ENCODE peak calls at places on chromosomes 11 and 22, in nine cellular contexts. D is CD4-positive, CD25-positive, alpha-beta regulatory T cell; K is HepG2; S is astrocyte; Z is sigmoid colon; X is heart right ventricle; P is breast epithelium; T is colonic mucosa; R is upper lobe of right lung. J is an unnamed sample.

GRCh38 chr11:57648791-57649735 is 649 bp downstream of the YPEL4 start:
- DNase-seq in R (no peak), T (no peak), Z (peak; percentile 67), X (no peak), K (no peak), S (no peak), D (no peak), P (no peak), J (no peak)

GRCh38 chr11:133983660-133984316 is 27.0 kb upstream of the IGSF9B start:
- DNase-seq in R (no peak), Z (no peak), P (no peak), S (no peak), K (no peak), X (no peak), D (no peak), T (no peak), J (no peak)

GRCh38 chr11:64935634-64936081 is at the start of gene GPHA2:
- DNase-seq in P (no peak), K (peak; percentile 68), Z (no peak), R (peak; percentile 39), D (no peak), T (no peak), X (no peak), S (peak; percentile 4), J (no peak)

GRCh38 chr22:46082633-46083032 is 67.7 kb upstream of the PPARA start:
- DNase-seq in P (no peak), T (no peak), S (no peak), X (no peak), Z (peak; percentile 29), R (no peak), K (no peak), D (no peak), J (no peak)

GRCh38 chr11:64007160-64007628 is 21.0 kb downstream of the OTUB1 start:
- DNase-seq in X (no peak), K (no peak), D (no peak), Z (no peak), P (no peak), S (no peak), T (peak; percentile 27), R (no peak), J (no peak)

GRCh38 chr11:14638561-14638960 is 5.0 kb upstream of the PDE3B start:
- DNase-seq in K (no peak), Z (no peak), T (no peak), P (no peak), R (no peak), S (no peak), X (no peak), D (no peak), J (no peak)

GRCh38 chr11:81707881-81708280 is 1025.8 kb downstream of the FAM181B start:
- DNase-seq in S (no peak), P (no peak), X (no peak), T (no peak), D (no peak), K (no peak), R (no peak), Z (no peak), J (no peak)

GRCh38 chr11:114296190-114296978 is at the start of gene NNMT:
- DNase-seq in R (peak; percentile 80), Z (peak; percentile 90), S (peak; percentile 98), D (no peak), X (peak; percentile 56), K (no peak), T (peak; percentile 43), P (peak; percentile 87), J (no peak)

GRCh38 chr11:118136341-118136740 is 16.3 kb downstream of the SCN4B start:
- DNase-seq in D (no peak), X (no peak), S (no peak), T (no peak), K (no peak), P (no peak), Z (peak; percentile 25), R (no peak), J (no peak)

GRCh38 chr11:118139578-118139977 is 13.0 kb downstream of the SCN4B start:
- DNase-seq in Z (no peak), X (no peak), K (no peak), D (no peak), P (no peak), S (peak; percentile 4), R (peak; percentile 5), T (no peak), J (no peak)

GRCh38 chr11:118136826-118137225 is 15.8 kb downstream of the SCN4B start:
- DNase-seq in X (no peak), P (no peak), S (no peak), K (no peak), R (peak; percentile 52), Z (peak; percentile 32), T (no peak), D (no peak), J (no peak)

GRCh38 chr11:118135796-118136165 is 16.8 kb downstream of the SCN4B start:
- DNase-seq in K (no peak), T (no peak), P (no peak), S (no peak), D (no peak), Z (peak; percentile 46), R (peak; percentile 36), X (no peak), J (no peak)

GRCh38 chr11:118138839-118139420 is 13.7 kb downstream of the SCN4B start:
- DNase-seq in T (no peak), R (peak; percentile 50), K (no peak), D (no peak), S (no peak), P (no peak), X (no peak), Z (peak; percentile 15), J (no peak)
- H3K27me3 ChIP-seq in T (no peaks in the 10 kb centered on the region), R (peaks cover 9% of the 10 kb centered on the region), K (peaks cover 46% of the 10 kb centered on the region), D (peaks cover 26% of the 10 kb centered on the region), S (peaks cover 23% of the 10 kb centered on the region), P (no peaks in the 10 kb centered on the region), X (no peaks in the 10 kb centered on the region), Z (peaks cover 70% of the 10 kb centered on the region), J (no peaks in the 10 kb centered on the region)

GRCh38 chr11:13127161-13127560 is 118.0 kb downstream of the RASSF10 start:
- DNase-seq in P (no peak), T (no peak), D (no peak), K (no peak), R (no peak), Z (no peak), S (no peak), X (no peak), J (no peak)

GRCh38 chr11:13120691-13121090 is 111.6 kb downstream of the RASSF10 start:
- DNase-seq in S (peak; percentile 71), K (no peak), D (no peak), X (no peak), P (no peak), R (no peak), Z (no peak), T (no peak), J (no peak)

GRCh38 chr11:13128381-13128780 is 119.3 kb downstream of the RASSF10 start:
- DNase-seq in T (no peak), X (no peak), P (no peak), Z (no peak), R (no peak), S (no peak), D (no peak), K (no peak), J (no peak)

GRCh38 chr11:13126430-13126829 is 117.3 kb downstream of the RASSF10 start:
- DNase-seq in Z (no peak), R (no peak), D (no peak), K (no peak), X (no peak), P (no peak), S (peak; percentile 98), T (no peak), J (no peak)
- H3K27ac ChIP-seq in Z (no peak overlapping the region), R (no peak overlapping the region), D (no peak overlapping the region), K (no peak overlapping the region), X (no peak overlapping the region), P (no peak overlapping the region), S (peak overlapping the region; percentile 72), T (no peak overlapping the region), J (no peak overlapping the region)

GRCh38 chr22:30604723-30605122 is 2.3 kb upstream of the TCN2 start:
- DNase-seq in T (no peak), P (no peak), D (no peak), S (no peak), R (no peak), K (no peak), X (no peak), Z (no peak), J (no peak)

GRCh38 chr22:30606455-30607299 is at the start of gene TCN2:
- DNase-seq in R (peak; percentile 84), K (peak; percentile 41), T (peak; percentile 82), S (peak; percentile 77), Z (peak; percentile 88), D (peak; percentile 14), X (peak; percentile 62), P (peak; percentile 57), J (peak; percentile 85)

GRCh38 chr22:30607939-30608338 is 965 bp downstream of the TCN2 start:
- DNase-seq in P (no peak), S (no peak), K (no peak), D (no peak), Z (no peak), R (no peak), T (no peak), X (no peak), J (no peak)

GRCh38 chr22:30607300-30607930 is 441 bp downstream of the TCN2 start:
- DNase-seq in D (no peak), R (no peak), X (no peak), T (no peak), K (no peak), S (no peak), Z (no peak), P (no peak), J (no peak)

DNA sequence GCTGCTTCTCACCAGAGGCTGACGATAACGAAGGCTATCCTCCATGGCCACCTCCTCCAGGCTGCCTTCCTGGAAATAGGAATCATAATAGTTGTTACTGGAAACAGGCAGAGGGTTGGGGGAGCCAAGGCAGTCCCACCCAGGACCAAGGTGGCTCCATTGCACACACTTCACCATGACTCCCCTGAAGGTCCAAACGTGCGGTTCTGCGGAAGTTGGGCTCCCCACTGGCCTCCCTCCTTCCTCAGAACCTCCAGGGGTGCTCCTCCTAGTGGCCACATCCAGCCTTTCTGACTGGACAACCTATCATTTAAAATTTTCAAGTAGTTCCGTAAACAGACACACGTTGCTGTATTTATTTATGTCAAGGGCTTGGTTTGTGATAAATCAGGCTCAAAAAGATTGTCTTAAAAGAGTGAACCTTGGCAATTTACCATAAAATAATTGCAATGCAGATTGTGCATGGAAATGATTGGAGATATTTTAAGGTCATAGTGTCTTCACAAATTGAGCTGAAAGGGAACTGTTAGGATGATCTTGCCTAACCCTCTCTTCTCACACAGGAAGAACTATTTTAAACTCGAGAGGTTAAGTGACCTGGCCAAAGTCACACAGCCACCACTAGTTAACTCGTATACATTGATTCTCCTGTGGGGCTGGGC is 1.4 kb upstream of the TCN2 start:
- DNase-seq in Z (no peak), P (no peak), T (peak; percentile 79), R (no peak), S (peak; percentile 10), K (peak; percentile 44), D (peak; percentile 29), X (peak; percentile 47), J (peak; percentile 70)
- H3K4me3 ChIP-seq in Z (peak overlapping the region; percentile 65), P (peak overlapping the region; percentile 83), T (peak overlapping the region; percentile 52), R (peak overlapping the region; percentile 75), S (peak overlapping the region; percentile 67), K (no peak overlapping the region), D (no peak overlapping the region), X (peak overlapping the region; percentile 80), J (no peak overlapping the region)

GRCh38 chr22:39238966-39239510 is 5.7 kb downstream of the PDGFB start:
- DNase-seq in S (no peak), K (no peak), T (no peak), D (no peak), R (no peak), X (no peak), Z (no peak), P (no peak), J (no peak)

GRCh38 chr22:39238561-39238960 is 6.2 kb downstream of the PDGFB start:
- DNase-seq in R (no peak), S (no peak), D (no peak), Z (no peak), K (no peak), X (no peak), P (no peak), T (no peak), J (no peak)

GRCh38 chr22:39240841-39241631 is 3.7 kb downstream of the PDGFB start:
- DNase-seq in P (peak; percentile 71), D (peak; percentile 31), R (no peak), T (peak; percentile 81), Z (peak; percentile 86), K (peak; percentile 91), S (no peak), X (peak; percentile 56), J (peak; percentile 66)

GRCh38 chr22:39238124-39238466 is 6.7 kb downstream of the PDGFB start:
- DNase-seq in R (no peak), T (no peak), K (no peak), D (no peak), P (no peak), S (no peak), X (no peak), Z (no peak), J (no peak)

GRCh38 chr22:39239561-39240423 is 5.0 kb downstream of the PDGFB start:
- DNase-seq in X (no peak), Z (no peak), R (peak; percentile 93), T (peak; percentile 92), D (no peak), P (peak; percentile 93), K (no peak), S (no peak), J (peak; percentile 83)
- H3K27me3 ChIP-seq in X (no peaks in the 10 kb centered on the region), Z (peaks cover 34% of the 10 kb centered on the region), R (peaks cover 1% of the 10 kb centered on the region), T (peaks cover 54% of the 10 kb centered on the region), D (peaks cover 4% of the 10 kb centered on the region), P (no peaks in the 10 kb centered on the region), K (no peaks in the 10 kb centered on the region), S (peaks cover 25% of the 10 kb centered on the region), J (peaks cover 16% of the 10 kb centered on the region)